ENCODE peak calls at places on chromosome 18, in five cellular contexts. H is neural progenitor cell, J is H9, T is GM12878, Q is mammary epithelial cell. L is an unnamed sample.

GRCh38 chr18:36035253-36035652 is 32.1 kb downstream of the RPRD1A start:
- DNase-seq in H (no peak), J (no peak), T (no peak), Q (no peak), L (no peak)

GRCh38 chr18:26322892-26323653 is 96.8 kb downstream of the TAF4B start:
- DNase-seq in H (no peak), J (no peak), T (no peak), Q (peak; percentile 63), L (no peak)

GRCh38 chr18:49819768-49820662 is 6.7 kb upstream of the ACAA2 start:
- DNase-seq in H (no peak), J (no peak), T (no peak), Q (peak; percentile 3), L (no peak)

GRCh38 chr18:25648724-25649260 is 296.8 kb upstream of the ZNF521 start:
- DNase-seq in H (no peak), J (no peak), T (no peak), Q (no peak), L (no peak)

GRCh38 chr18:61322265-61322873 is 10.9 kb upstream of the CDH20 start:
- DNase-seq in H (peak; percentile 83), J (peak; percentile 80), T (no peak), Q (peak; percentile 35), L (peak; percentile 87)

GRCh38 chr18:48983793-48984437 is 33.1 kb upstream of the SMAD7 start:
- DNase-seq in H (no peak), J (peak; percentile 46), T (no peak), Q (no peak), L (no peak)

GRCh38 chr18:54263904-54264336 is 5.4 kb upstream of the POLI start:
- DNase-seq in H (no peak), J (no peak), T (peak; percentile 90), Q (no peak), L (no peak)

GRCh38 chr18:33733376-33733775 is 155.4 kb downstream of the ASXL3 start:
- DNase-seq in H (no peak), J (no peak), T (no peak), Q (no peak), L (no peak)

GRCh38 chr18:27785815-27786537 is 391.0 kb downstream of the CDH2 start:
- DNase-seq in H (no peak), J (no peak), T (no peak), Q (no peak), L (no peak)

GRCh38 chr18:22624171-22624570 is 206.5 kb upstream of the CTAGE1 start:
- DNase-seq in H (no peak), J (no peak), T (no peak), Q (no peak), L (no peak)

GRCh38 chr18:23188391-23188790 is 53.1 kb downstream of the CABLES1 start:
- DNase-seq in H (no peak), J (no peak), T (no peak), Q (no peak), L (no peak)

GRCh38 chr18:77059294-77059916 is 73.2 kb downstream of the MBP start:
- DNase-seq in H (peak; percentile 69), J (peak; percentile 56), T (no peak), Q (peak; percentile 33), L (peak; percentile 95)

GRCh38 chr18:45168883-45169585 is 446.2 kb upstream of the SLC14A2 start:
- DNase-seq in H (no peak), J (no peak), T (no peak), Q (peak; percentile 90), L (no peak)

GRCh38 chr18:45167631-45168225 is 447.5 kb upstream of the SLC14A2 start:
- DNase-seq in H (no peak), J (no peak), T (no peak), Q (peak; percentile 87), L (no peak)

GRCh38 chr18:45167109-45167551 is 448.1 kb upstream of the SLC14A2 start:
- DNase-seq in H (no peak), J (no peak), T (no peak), Q (peak; percentile 63), L (no peak)

GRCh38 chr18:45171575-45172225 is 443.6 kb upstream of the SLC14A2 start:
- DNase-seq in H (no peak), J (no peak), T (no peak), Q (no peak), L (no peak)

GRCh38 chr18:45169610-45170009 is 445.7 kb upstream of the SLC14A2 start:
- DNase-seq in H (no peak), J (no peak), T (no peak), Q (peak; percentile 87), L (no peak)
- H3K4me2 ChIP-seq in H (no peak overlapping the region), J (no peak overlapping the region), T (no peak overlapping the region), Q (peak overlapping the region; percentile 40), L (no peak overlapping the region)

GRCh38 chr18:59952283-59953007 is 52.6 kb downstream of the PMAIP1 start:
- DNase-seq in H (no peak), J (no peak), T (no peak), Q (no peak), L (no peak)
- H2AFZ ChIP-seq in H (no peak overlapping the region), J (no peak overlapping the region), T (no peak overlapping the region), Q (no peak overlapping the region), L (no peak overlapping the region)

GRCh38 chr18:73040247-73040646 is 172.5 kb upstream of the NETO1 start:
- DNase-seq in H (no peak), J (no peak), T (no peak), Q (no peak), L (no peak)

GRCh38 chr18:73043231-73044000 is 175.6 kb upstream of the NETO1 start:
- DNase-seq in H (no peak), J (no peak), T (no peak), Q (no peak), L (no peak)

DNA sequence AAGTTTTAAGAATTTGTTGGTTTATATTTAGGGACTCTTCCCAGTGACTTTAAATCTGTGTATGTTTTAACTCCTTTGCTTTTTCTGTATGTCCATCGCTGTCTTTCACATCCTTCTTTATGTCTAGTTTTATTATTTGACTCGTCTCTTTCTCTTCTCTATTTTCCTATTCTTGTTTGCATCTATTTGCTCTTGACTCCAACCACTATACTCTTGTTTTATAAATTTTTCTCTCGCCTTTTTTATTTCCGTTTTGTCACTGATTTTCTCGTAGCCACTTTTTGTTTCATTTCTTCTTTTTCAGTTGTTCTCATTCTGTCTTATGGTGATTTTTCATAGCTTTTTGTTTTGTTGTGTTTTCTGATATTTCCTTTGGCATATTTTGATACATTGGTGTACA is 170.5 kb upstream of the NETO1 start:
- DNase-seq in H (no peak), J (no peak), T (peak; percentile 8), Q (no peak), L (no peak)
- H3K4me2 ChIP-seq in H (no peak overlapping the region), J (no peak overlapping the region), T (peak overlapping the region; percentile 25), Q (no peak overlapping the region), L (no peak overlapping the region)

DNA sequence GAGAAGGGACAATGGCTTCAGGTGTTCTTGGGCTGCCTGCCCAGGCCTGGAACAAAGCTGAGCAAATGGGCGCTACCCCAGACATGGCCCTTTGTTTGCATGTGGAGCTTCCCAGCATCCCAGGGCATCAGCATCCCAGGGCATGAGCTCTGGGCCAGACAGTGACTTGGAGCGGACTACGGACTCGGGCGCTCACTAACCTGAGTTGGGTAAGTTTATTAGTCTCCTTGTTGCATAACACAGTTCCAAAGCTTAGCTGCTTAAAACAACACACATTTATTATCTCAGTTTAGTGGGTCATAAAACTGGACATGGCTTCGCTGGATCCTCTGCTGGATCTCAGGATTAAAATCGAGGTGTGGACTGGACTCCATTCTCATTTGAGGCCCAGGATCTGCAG is 35.8 kb downstream of the MC2R start:
- DNase-seq in H (no peak), J (no peak), T (no peak), Q (no peak), L (no peak)
- H2AFZ ChIP-seq in H (no peak overlapping the region), J (no peak overlapping the region), T (no peak overlapping the region), Q (no peak overlapping the region), L (no peak overlapping the region)

GRCh38 chr18:41754332-41754731 is 200.7 kb upstream of the PIK3C3 start:
- DNase-seq in H (no peak), J (no peak), T (no peak), Q (no peak), L (no peak)

GRCh38 chr18:41752826-41753225 is 202.2 kb upstream of the PIK3C3 start:
- DNase-seq in H (no peak), J (no peak), T (no peak), Q (no peak), L (no peak)

GRCh38 chr18:41753826-41754225 is 201.2 kb upstream of the PIK3C3 start:
- DNase-seq in H (no peak), J (no peak), T (no peak), Q (peak; percentile 43), L (no peak)

GRCh38 chr18:41751161-41751560 is 203.9 kb upstream of the PIK3C3 start:
- DNase-seq in H (no peak), J (no peak), T (no peak), Q (peak; percentile 36), L (no peak)

DNA sequence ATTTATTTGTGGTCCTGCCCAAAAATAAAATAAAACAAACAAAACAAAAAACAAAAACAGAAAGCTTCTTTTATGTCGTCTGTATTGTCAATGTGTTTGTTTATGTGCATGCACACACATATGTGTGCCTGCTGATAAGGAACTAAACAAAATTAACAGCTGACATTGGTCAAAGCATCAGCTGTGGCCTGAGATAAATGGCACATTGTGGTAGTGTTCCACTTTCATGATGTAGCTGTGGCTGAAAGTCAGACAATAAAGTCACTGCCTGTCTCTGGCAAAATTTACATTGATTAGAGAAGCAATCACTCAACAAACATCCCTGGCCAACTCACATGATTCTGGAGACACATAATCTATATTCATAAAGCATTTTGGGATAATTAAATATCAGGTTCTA is 203.4 kb upstream of the PIK3C3 start:
- DNase-seq in H (no peak), J (no peak), T (no peak), Q (no peak), L (no peak)
- H3K4me2 ChIP-seq in H (no peak overlapping the region), J (no peak overlapping the region), T (no peak overlapping the region), Q (no peak overlapping the region), L (no peak overlapping the region)

GRCh38 chr18:31591628-31592027 is at the start of gene TTR:
- DNase-seq in H (no peak), J (no peak), T (no peak), Q (no peak), L (no peak)

GRCh38 chr18:31590570-31590969 is 1.1 kb upstream of the TTR start:
- DNase-seq in H (no peak), J (no peak), T (no peak), Q (no peak), L (no peak)

GRCh38 chr18:31591113-31591512 is 564 bp upstream of the TTR start:
- DNase-seq in H (no peak), J (no peak), T (no peak), Q (no peak), L (no peak)

GRCh38 chr18:31586616-31587015 is 5.1 kb upstream of the TTR start:
- DNase-seq in H (no peak), J (no peak), T (no peak), Q (no peak), L (no peak)

DNA sequence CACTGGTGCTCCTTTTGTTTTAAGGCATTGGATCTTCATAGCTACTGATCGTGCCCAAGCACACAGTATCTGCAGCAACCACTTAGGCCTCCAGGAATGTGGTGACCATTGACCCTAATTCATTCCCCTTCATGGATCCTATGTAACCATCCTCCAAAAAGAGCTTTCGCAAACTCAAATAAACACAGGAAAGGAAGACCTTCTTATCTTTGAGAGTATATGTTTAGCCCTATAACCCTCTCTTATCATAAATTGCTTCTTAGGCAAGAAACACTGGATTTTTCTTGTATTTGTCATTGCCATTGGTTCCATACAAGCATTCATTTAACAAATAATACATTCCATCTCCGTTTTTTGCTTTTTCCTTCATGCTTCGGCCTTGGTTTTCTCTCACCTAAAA is 4.1 kb upstream of the TTR start:
- DNase-seq in H (no peak), J (no peak), T (no peak), Q (no peak), L (no peak)
- H2AFZ ChIP-seq in H (no peak overlapping the region), J (no peak overlapping the region), T (no peak overlapping the region), Q (no peak overlapping the region), L (no peak overlapping the region)

GRCh38 chr18:47748093-47748796 is 182.2 kb downstream of the SMAD2 start:
- DNase-seq in H (no peak), J (no peak), T (no peak), Q (no peak), L (no peak)
- H3K4me2 ChIP-seq in H (peak overlapping the region; percentile 71), J (peak overlapping the region; percentile 40), T (no peak overlapping the region), Q (no peak overlapping the region), L (no peak overlapping the region)